ENCODE peak calls at places on chromosomes 13 and 19, in four cellular contexts. Q, U, D and E are unnamed samples.

GRCh38 chr19:19670070-19670551 is 1.5 kb downstream of the ZNF101 start:
- DNase-seq in D (peak; percentile 65), U (peak; percentile 11), Q (peak; percentile 61), E (no peak)

GRCh38 chr19:40241809-40242384 is 15.4 kb upstream of the CCNP start:
- DNase-seq in Q (no peak), D (no peak), U (no peak), E (no peak)

GRCh38 chr13:79448413-79448812 is 32.5 kb upstream of the NDFIP2 start:
- DNase-seq in D (no peak), Q (no peak), U (peak; percentile 56), E (no peak)

GRCh38 chr13:42041017-42041683 is 7.3 kb upstream of the DGKH start:
- DNase-seq in D (peak; percentile 73), U (peak; percentile 74), Q (peak; percentile 54), E (peak; percentile 45)

GRCh38 chr19:53892981-53893325 is 11.0 kb downstream of the PRKCG start:
- DNase-seq in D (no peak), Q (peak; percentile 69), U (no peak), E (no peak)

GRCh38 chr19:16034180-16034579 is 42.1 kb upstream of the TPM4 start:
- DNase-seq in D (no peak), U (no peak), Q (no peak), E (no peak)

GRCh38 chr13:44236370-44236769 is 137.3 kb upstream of the SERP2 start:
- DNase-seq in D (no peak), U (peak; percentile 49), Q (no peak), E (no peak)

GRCh38 chr19:4524808-4525562 is 6.7 kb upstream of the PLIN4 start:
- DNase-seq in U (peak; percentile 45), D (peak; percentile 95), Q (peak; percentile 77), E (no peak)

GRCh38 chr19:54136086-54136863 is 1.3 kb upstream of the CNOT3 start:
- DNase-seq in D (no peak), U (no peak), Q (no peak), E (no peak)

GRCh38 chr13:97781891-97782305 is 171.6 kb upstream of the IPO5 start:
- DNase-seq in D (no peak), Q (no peak), U (no peak), E (no peak)

GRCh38 chr19:15332311-15332996 is at the start of gene BRD4:
- DNase-seq in D (peak; percentile 86), U (peak; percentile 59), Q (peak; percentile 64), E (peak; percentile 74)

GRCh38 chr19:16613841-16614240 is 14.2 kb downstream of the MED26 start:
- DNase-seq in U (no peak), D (no peak), Q (no peak), E (no peak)

GRCh38 chr19:5434351-5434917 is 20.8 kb upstream of the ZNRF4 start:
- DNase-seq in Q (no peak), U (no peak), D (no peak), E (no peak)

GRCh38 chr19:18418725-18419194 is 438 bp upstream of the SSBP4 start:
- DNase-seq in D (no peak), Q (no peak), U (peak; percentile 68), E (no peak)
- H2BK12ac ChIP-seq in D (peak overlapping the region; percentile 97), Q (no peak overlapping the region), U (peak overlapping the region; percentile 99), E (peak overlapping the region; percentile 18)

DNA sequence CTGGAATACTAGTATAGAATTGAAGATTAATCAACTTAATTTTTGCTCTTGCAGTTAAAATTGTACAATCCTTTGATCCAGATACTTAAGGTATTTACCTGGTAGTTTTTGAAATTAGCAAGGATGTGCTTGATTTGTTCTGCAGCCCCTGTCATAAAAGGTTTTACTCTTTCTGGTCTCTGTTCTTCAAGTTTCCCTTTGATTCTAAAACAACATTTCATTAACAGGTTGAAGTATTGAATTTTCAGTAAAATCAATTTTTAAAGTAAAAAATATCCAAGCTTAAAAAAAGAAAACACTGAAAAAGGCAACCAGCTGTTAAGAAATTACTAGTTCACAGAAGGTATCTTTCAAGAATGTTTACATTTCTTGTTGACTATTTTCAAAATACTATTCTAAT is 1.6 kb downstream of the TPT1 start:
- DNase-seq in Q (no peak), U (no peak), D (no peak), E (no peak)
- H3K4me1 ChIP-seq in Q (no peaks in the 10 kb centered on the region), U (peaks cover 9% of the 10 kb centered on the region), D (peaks cover 2% of the 10 kb centered on the region), E (peaks cover 10% of the 10 kb centered on the region)

GRCh38 chr19:39224910-39225309 is 19.9 kb downstream of the IFNL3 start:
- DNase-seq in Q (peak; percentile 55), U (no peak), D (no peak), E (no peak)

GRCh38 chr19:39232708-39233107 is 12.1 kb downstream of the IFNL3 start:
- DNase-seq in U (no peak), Q (no peak), D (no peak), E (no peak)

DNA sequence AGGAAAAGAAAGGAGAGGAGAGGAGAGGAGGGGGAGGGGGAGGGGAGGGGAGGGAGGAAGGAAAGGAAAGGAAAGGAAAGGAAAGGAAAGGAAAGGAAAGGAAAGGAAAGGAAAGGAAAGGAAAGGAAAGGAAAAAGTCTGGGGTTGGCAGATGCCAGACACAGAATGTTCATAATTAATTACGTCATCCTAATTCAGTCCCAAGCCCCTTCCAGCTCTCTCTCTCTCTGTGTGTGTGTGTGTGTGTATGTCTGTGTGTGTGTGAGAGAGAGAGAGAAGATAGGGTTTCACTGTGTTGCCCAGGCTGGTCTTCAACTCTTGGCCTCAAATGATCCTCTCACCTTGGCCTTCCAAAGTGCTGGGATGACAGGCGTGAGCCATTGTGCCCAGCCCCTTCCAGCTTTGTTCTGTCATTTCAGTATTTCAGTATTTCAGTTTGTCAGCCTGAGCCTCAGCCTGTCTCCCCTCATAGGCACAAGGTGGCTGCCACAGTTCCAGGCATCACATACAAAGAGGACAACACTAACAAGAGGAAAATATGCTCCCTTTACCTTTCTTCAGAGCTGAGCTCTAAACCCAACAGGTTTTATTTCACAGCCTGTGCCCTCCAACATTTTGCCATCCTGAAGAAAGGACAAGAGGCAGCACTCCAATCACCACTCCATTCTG is 14.6 kb downstream of the IFNL3 start:
- DNase-seq in U (no peak), Q (no peak), D (no peak), E (no peak)
- H2BK12ac ChIP-seq in U (no peak overlapping the region), Q (no peak overlapping the region), D (no peak overlapping the region), E (no peak overlapping the region)

GRCh38 chr13:52884429-52884828 is 36.0 kb upstream of the PCDH8 start:
- DNase-seq in D (no peak), U (no peak), Q (no peak), E (no peak)

GRCh38 chr13:52879950-52880650 is 31.7 kb upstream of the PCDH8 start:
- DNase-seq in Q (peak; percentile 56), D (no peak), U (no peak), E (no peak)

DNA sequence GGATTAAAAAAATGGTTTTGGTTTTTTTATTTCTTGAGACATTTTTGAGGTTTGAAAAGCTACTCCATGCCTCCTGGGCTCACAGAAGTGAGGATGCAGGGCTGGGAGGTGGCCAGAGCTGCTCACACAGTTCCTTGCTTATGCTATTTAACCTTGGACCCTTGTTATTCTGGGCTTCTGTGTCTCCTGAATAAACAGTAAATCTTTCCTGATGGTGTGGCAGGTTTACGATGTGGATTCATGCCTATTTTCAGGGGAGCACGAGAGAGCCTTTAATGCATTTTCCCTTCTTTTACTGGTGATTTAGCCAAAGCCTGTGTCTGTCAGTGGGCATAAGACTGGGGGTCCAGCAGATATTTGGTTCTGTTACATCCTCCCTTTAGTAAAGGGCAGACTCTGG is 34.4 kb upstream of the PCDH8 start:
- DNase-seq in D (no peak), Q (no peak), U (no peak), E (no peak)
- H3K4me1 ChIP-seq in D (peaks cover 22% of the 10 kb centered on the region), Q (peaks cover 17% of the 10 kb centered on the region), U (no peaks in the 10 kb centered on the region), E (peaks cover 14% of the 10 kb centered on the region)

DNA sequence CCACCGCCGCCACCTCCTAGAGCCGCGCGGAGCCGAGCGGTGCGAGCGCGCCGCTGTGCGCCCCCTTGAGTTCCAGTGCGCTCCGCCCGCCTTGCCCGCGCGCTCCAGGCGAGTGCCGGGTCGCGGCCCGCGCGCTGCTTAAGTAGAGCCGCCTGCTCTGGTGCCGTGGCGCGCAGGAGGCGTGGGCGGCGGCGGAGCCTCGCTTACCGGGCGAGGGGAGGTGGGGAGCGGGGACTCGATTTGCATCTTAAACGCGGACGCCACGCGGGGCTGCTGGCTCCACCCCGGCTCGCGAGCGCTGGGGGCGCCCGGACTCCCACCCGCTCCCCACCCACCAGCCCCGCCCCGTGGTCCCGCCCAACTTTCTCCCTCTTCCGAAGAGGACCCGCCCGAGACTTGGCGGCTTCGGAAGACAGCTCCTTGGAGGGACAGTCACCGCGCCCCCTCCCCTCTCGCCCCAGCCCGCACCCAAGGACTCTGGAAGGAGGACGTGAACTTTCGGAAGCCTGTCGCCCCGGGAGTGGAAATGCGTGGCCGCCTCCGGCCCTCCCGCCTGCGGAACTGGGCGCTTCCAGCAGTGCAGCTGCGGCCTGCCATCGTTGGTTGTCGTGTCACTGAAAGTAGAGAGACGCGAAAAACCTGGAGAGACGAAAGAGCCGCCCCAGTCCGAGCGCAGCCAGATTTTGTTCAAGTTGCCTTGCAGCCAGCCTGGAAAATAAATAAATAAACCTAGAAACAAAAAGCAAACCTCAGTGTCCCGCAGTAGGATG is at the start of gene KCTD12:
- DNase-seq in Q (peak; percentile 73), U (peak; percentile 86), D (no peak), E (peak; percentile 80)
- H2BK12ac ChIP-seq in Q (no peak within 1 kb of the TSS), U (peak within 1 kb of the TSS; percentile 90), D (peak within 1 kb of the TSS; percentile 40), E (peak within 1 kb of the TSS; percentile 30)

GRCh38 chr19:52200044-52200443 is 10.2 kb downstream of the PPP2R1A start:
- DNase-seq in U (peak; percentile 82), Q (no peak), D (no peak), E (no peak)
- H3K4me1 ChIP-seq in U (peaks cover 7% of the 10 kb centered on the region), Q (no peaks in the 10 kb centered on the region), D (no peaks in the 10 kb centered on the region), E (no peaks in the 10 kb centered on the region)

GRCh38 chr19:47112166-47112663 is 1.4 kb downstream of the ZC3H4 start:
- DNase-seq in Q (peak; percentile 82), U (peak; percentile 88), D (peak; percentile 81), E (peak; percentile 72)
- H2BK12ac ChIP-seq in Q (peak overlapping the region; percentile 66), U (peak overlapping the region; percentile 54), D (no peak overlapping the region), E (no peak overlapping the region)